ENCODE peak calls at places on chromosomes 11 and 22, in four cellular contexts. B is HL-60, F is OCI-LY7, U is body of pancreas. E is an unnamed sample.

GRCh38 chr11:19777032-19777341 is 64.3 kb downstream of the NAV2 start:
- DNase-seq in B (no peak), F (no peak), U (peak), E (no peak)

GRCh38 chr22:24216541-24217209 is 28.2 kb downstream of the GGT5 start:
- DNase-seq in B (no peak), F (peak), U (no peak), E (peak)

GRCh38 chr22:44338183-44338812 is 25.5 kb upstream of the SHISAL1 start:
- DNase-seq in B (no peak), F (no peak), U (no peak), E (no peak)

GRCh38 chr22:30205281-30206115 is 41.1 kb downstream of the LIF start:
- DNase-seq in B (peak), F (no peak), U (peak), E (no peak)

GRCh38 chr11:11391796-11392195 is 38.7 kb upstream of the CSNK2A3 start:
- DNase-seq in B (no peak), F (no peak), U (no peak), E (no peak)

GRCh38 chr22:25208743-25209505 is 9.3 kb downstream of the CRYBB3 start:
- DNase-seq in B (no peak), F (no peak), U (no peak), E (no peak)

GRCh38 chr22:32528316-32528715 is 53.7 kb downstream of the FBXO7 start:
- DNase-seq in B (no peak), F (no peak), U (no peak), E (no peak)

GRCh38 chr22:41382098-41382578 is 396 bp downstream of the TEF start:
- DNase-seq in B (peak), F (peak), U (peak), E (peak)

GRCh38 chr11:11022126-11022730 is 164.4 kb upstream of the ZBED5 start:
- DNase-seq in B (no peak), F (peak), U (peak), E (peak)

GRCh38 chr11:129721685-129722084 is 94.0 kb upstream of the TMEM45B start:
- DNase-seq in B (no peak), F (no peak), U (no peak), E (no peak)

GRCh38 chr11:119175493-119176077 is 7.1 kb downstream of the NLRX1 start:
- DNase-seq in B (no peak), F (no peak), U (no peak), E (no peak)

GRCh38 chr11:72228229-72228843 is 3.8 kb downstream of the INPPL1 start:
- DNase-seq in B (no peak), F (no peak), U (no peak), E (no peak)

GRCh38 chr11:33910261-33910959 is 18.5 kb upstream of the LMO2 start:
- DNase-seq in B (no peak), F (no peak), U (no peak), E (no peak)

GRCh38 chr11:62588966-62589637 is 2.2 kb downstream of the TUT1 start:
- DNase-seq in B (no peak), F (no peak), U (no peak), E (peak)

GRCh38 chr11:17002543-17002942 is 11.7 kb downstream of the PLEKHA7 start:
- DNase-seq in B (no peak), F (no peak), U (no peak), E (no peak)

GRCh38 chr11:15412054-15412453 is 297.3 kb downstream of the INSC start:
- DNase-seq in B (no peak), F (peak), U (no peak), E (no peak)

GRCh38 chr22:22003233-22003632 is 20.6 kb upstream of the TOP3B start:
- DNase-seq in B (no peak), F (no peak), U (no peak), E (no peak)

GRCh38 chr11:68271023-68271780 is 571 bp downstream of the C11orf24 start:
- DNase-seq in B (peak), F (peak), U (peak), E (peak)

GRCh38 chr11:87934182-87934581 is 241.1 kb downstream of the RAB38 start:
- DNase-seq in B (no peak), F (no peak), U (no peak), E (no peak)

GRCh38 chr22:37801946-37802309 is 5.8 kb upstream of the GCAT start:
- DNase-seq in B (no peak), F (no peak), U (peak), E (no peak)

GRCh38 chr22:37803636-37804371 is 3.9 kb upstream of the GCAT start:
- DNase-seq in B (no peak), F (no peak), U (no peak), E (no peak)

GRCh38 chr22:37804502-37804885 is 3.2 kb upstream of the GCAT start:
- DNase-seq in B (no peak), F (no peak), U (no peak), E (no peak)

GRCh38 chr22:37803195-37803635 is 4.5 kb upstream of the GCAT start:
- DNase-seq in B (no peak), F (no peak), U (no peak), E (no peak)

DNA sequence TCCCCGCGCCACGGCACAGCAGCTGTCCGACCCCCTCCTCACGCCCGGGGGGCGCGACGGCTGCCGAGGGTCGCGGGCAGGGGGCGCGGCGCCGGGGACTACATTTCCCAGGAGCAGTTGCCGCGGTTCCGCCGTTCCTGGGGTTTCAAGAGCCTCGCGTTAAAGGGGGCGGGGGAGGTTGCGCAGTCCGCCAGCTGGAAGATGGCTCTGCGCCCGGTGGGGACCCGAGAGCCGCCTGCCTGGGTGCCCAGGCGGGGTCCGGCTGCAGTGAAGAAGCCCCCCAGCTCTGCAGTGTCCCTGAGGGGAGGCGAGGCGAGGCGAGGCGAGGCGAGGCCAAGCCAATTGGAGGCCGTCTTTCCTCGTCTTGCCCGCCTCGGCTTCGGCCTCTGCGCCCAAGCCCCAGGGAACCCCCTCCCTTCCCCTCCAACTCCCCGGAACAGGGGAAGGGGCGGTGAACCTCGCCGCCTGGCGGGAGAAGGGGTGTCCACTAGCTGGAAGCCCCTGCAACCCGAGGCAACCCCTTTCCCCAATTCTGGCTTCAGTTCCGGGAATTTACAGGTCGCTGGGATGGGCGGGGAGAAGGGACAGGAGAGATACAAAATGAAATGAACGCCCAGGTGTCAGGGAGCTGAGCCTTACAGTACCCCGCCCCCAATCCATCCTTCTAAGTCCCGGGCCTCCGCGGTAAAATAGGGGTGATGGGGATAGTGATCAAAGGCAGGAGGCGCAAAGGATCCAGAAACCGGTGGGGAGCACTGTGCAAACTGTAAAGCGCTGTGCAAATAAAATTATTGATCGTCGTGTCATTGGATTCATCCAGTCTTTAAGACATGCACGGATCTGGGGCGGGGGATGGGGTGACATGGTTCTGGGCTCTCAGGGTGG is 5.2 kb upstream of the GCAT start:
- DNase-seq in B (peak), F (no peak), U (peak), E (peak)
- TF ChIP-seq CTCF in B (no peak), F (no peak), U (no peak), E (no peak)

DNA sequence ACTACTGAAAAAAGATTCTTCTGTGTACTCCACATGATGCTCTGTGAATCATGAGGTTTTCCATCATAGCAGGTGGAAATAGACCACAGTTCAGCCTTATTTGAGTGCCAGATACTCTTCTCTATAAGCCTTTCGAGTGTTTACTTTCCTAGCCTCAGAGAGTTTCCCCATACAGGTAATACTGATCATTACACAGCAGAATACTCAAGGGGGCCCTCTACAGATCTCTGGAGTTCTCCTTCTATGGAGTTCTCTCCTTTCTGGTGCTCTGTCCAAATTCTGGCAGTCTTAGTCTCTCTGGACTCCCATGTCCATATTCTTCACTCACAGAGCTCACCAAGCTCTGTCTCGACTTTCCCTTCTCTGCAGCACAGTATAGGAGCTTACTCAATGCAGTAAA is 175.7 kb upstream of the CARD18 start:
- DNase-seq in B (no peak), F (no peak), U (no peak), E (no peak)
- TF ChIP-seq CTCF in B (no peak), F (peak), U (no peak), E (no peak)

DNA sequence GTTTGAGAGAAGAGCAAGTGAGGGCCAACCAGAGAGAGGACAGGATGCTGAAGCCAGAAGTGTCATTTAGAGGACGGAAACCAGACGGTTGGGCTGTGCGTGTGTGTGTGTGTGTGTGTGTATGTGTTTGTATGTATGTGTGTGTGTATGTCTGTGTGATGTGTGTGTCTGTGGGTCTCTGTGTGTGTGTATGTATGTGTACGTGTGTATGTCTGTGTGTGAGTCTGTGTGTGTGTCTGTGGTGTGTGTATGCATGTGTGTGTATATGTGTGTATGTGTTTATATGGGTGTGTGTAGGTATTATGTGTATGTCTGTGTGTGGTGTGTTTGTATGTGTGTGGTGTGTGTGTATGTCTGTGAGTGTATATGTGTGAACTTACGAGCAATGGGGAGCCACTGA is 77.7 kb upstream of the EIF3D start:
- DNase-seq in B (no peak), F (no peak), U (no peak), E (no peak)
- TF ChIP-seq CTCF in B (no peak), F (no peak), U (no peak), E (no peak)

GRCh38 chr22:39288135-39288898 is 31.1 kb downstream of the RPL3 start:
- DNase-seq in B (no peak), F (no peak), U (no peak), E (no peak)
- TF ChIP-seq CTCF in B (no peak), F (no peak), U (no peak), E (no peak)

DNA sequence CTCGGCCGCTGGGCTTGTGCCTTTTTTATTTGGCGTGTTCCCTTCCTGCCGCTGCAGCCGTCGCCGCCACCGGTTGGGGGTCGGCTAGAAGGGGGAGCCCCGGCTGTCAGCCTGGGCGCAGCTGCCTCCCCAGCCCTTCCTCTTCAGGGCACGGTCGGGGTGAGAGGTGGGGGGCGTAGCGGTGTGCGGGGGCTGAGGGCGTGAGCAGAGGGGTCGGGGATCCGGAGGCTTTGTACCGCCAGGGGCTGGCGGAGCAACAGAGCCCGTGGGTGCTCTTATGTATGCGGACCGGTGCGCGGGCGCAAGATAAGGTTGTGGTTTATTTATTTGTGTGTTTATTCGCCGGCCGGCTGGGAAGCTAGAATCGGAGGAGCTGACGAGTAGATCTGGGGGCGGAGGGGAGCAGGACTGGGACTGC is 482 bp downstream of the ZBTB16 start:
- DNase-seq in B (peak), F (no peak), U (no peak), E (peak)
- TF ChIP-seq CTCF in B (no peak), F (no peak), U (peak), E (no peak)

GRCh38 chr11:134289789-134290188 is 13.6 kb downstream of the GLB1L3 start:
- DNase-seq in B (no peak), F (no peak), U (no peak), E (no peak)
- TF ChIP-seq CTCF in B (no peak), F (no peak), U (no peak), E (no peak)

DNA sequence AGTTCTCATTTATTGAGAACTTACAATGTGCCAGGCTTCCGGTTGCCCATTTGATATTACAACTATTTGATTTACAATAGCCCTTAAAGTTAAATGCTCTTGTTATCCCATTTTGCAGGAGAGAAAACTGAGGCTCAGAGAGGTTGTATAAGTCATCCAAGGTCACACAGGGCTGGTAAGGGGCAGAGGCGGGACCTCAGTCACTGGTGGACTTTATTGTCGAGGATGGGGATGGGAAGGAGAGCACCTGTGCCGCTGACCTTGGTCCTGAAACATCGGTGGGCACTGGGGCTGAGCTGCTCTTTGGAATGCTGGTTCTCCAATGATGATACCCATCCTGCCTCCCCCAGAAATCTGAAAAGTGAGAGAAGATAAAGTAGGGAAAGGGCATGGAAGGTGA is 265.4 kb downstream of the MIAT start:
- DNase-seq in B (no peak), F (peak), U (no peak), E (peak)
- TF ChIP-seq CTCF in B (no peak), F (no peak), U (no peak), E (no peak)

DNA sequence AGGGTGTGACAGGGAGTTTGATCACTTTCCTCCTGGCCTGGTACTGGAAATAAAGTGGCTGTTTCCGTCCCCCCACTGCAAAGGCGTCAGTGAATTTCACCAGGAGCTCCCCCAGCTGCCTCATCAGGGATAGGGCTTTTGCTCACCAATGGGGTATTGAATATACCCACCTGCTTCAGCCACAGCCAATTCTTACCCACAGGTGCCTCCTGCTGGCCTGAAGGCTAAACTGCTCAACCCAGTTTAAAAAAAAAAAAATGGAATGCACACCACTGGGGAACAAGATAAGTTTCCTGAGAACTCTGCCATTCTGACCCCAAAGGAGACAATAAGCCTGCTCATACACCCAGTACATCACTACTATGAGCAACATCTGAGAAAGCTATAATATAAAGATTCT is 65.3 kb upstream of the MS4A8 start:
- DNase-seq in B (no peak), F (peak), U (no peak), E (peak)
- TF ChIP-seq CTCF in B (peak), F (peak), U (peak), E (no peak)

DNA sequence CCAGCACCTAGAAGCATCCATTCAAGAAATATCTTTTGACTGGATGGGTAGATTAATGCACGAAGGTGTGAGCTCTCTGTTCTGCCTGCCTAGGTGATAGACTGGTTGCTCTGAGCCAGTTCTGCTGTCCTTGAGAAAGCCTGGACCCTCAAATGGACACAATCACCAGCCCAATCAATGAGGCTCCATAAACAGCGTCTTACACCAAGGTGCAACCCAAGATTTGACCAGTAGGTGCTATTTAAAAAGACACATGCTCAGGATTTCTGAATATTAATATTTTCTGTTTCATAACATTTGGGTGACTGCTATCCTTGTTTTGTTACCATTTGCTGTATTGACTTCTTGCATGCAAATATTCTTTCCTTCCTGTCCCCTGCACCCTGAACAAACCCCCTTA is 39.0 kb downstream of the PAMR1 start:
- DNase-seq in B (no peak), F (no peak), U (no peak), E (no peak)
- TF ChIP-seq CTCF in B (no peak), F (no peak), U (no peak), E (no peak)

DNA sequence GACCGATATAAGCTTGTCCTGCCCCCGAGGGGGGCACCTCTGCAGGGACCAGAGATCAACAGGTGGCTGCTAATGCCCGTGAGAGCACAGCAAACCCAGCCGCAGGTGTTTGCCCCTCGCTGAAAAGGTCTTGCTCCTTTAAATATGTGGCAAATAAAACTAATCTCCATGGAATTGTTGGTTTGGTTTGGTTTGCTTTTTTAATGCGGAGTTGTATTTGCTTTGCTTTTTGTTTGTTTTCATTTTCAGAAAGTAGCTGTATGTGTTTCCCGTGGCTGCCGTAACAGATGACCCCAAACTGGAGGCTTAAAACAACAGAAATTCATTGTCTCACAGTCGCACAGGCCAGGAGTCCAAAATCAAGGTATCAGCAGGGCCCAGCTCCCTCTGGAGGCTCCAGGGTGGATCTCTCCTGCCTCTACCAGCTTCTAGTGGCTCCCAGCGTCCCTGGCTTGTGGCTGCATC is 93.0 kb downstream of the CELSR1 start:
- DNase-seq in B (no peak), F (no peak), U (no peak), E (no peak)
- TF ChIP-seq CTCF in B (no peak), F (no peak), U (no peak), E (no peak)

E was measured in activated CD8-positive, alpha-beta T cell treated with anti-CD3 and anti-CD28 coated beads for 36 hours.